ENCODE peak calls at places on chromosomes 7 and 10, in ten cellular contexts. P is aorta; A is CD8-positive, alpha-beta memory T cell; Z is pancreas; N is CD8-positive, alpha-beta T cell; O is AG08396; G is fibroblast of mammary gland; D is left ventricle myocardium inferior; R is immature natural killer cell; X is NT2/D1. B is an unnamed sample.
A peak's percentile ranks its signal among the peaks of the same experiment; 100 is the strongest.

GRCh38 chr10:74912182-74912581 is 85.8 kb downstream of the KAT6B start:
- DNase-seq in P (no peak), A (no peak), Z (no peak), N (no peak), O (no peak), G (no peak), D (no peak), R (no peak), X (no peak), B (no peak)

GRCh38 chr7:128167316-128167691 is 73.8 kb upstream of the LEP start:
- DNase-seq in P (no peak), A (no peak), Z (no peak), N (no peak), O (peak; percentile 81), G (peak; percentile 68), D (no peak), R (no peak), X (no peak), B (peak; percentile 65)

GRCh38 chr7:121297843-121298242 is 31.0 kb upstream of the WNT16 start:
- DNase-seq in P (no peak), A (no peak), Z (no peak), N (no peak), O (no peak), G (no peak), D (no peak), R (no peak), X (no peak), B (no peak)

GRCh38 chr10:49360271-49361177 is 35.4 kb downstream of the DRGX start:
- DNase-seq in P (peak; percentile 58), A (no peak), Z (no peak), N (peak; percentile 38), O (no peak), G (no peak), D (peak; percentile 65), R (no peak), X (no peak), B (no peak)

GRCh38 chr10:103693070-103693811 is 162.1 kb downstream of the SH3PXD2A start:
- DNase-seq in P (no peak), A (peak; percentile 43), Z (no peak), N (peak; percentile 65), O (peak; percentile 81), G (no peak), D (no peak), R (no peak), X (no peak), B (no peak)

GRCh38 chr10:69160809-69161225 is 19.2 kb upstream of the SUPV3L1 start:
- DNase-seq in P (no peak), A (no peak), Z (no peak), N (no peak), O (peak; percentile 10), G (no peak), D (no peak), R (no peak), X (no peak), B (no peak)

GRCh38 chr7:140079121-140079536 is 16.4 kb upstream of the PARP12 start:
- DNase-seq in P (no peak), A (no peak), Z (no peak), N (no peak), O (no peak), G (peak; percentile 94), D (no peak), R (no peak), X (peak; percentile 56), B (peak; percentile 21)

GRCh38 chr10:52248697-52249306 is 65.3 kb upstream of the DKK1 start:
- DNase-seq in P (no peak), A (no peak), Z (no peak), N (no peak), O (no peak), G (no peak), D (no peak), R (no peak), X (no peak), B (no peak)

GRCh38 chr10:31866118-31866670 is 62.4 kb downstream of the ARHGAP12 start:
- DNase-seq in P (no peak), A (no peak), Z (no peak), N (no peak), O (no peak), G (no peak), D (no peak), R (no peak), X (no peak), B (no peak)

GRCh38 chr7:128427289-128427891 is 17.6 kb upstream of the IMPDH1 start:
- DNase-seq in P (no peak), A (no peak), Z (no peak), N (no peak), O (peak; percentile 48), G (peak; percentile 69), D (no peak), R (peak; percentile 45), X (no peak), B (peak; percentile 68)

GRCh38 chr7:73742753-73743641 is 4.4 kb upstream of the ABHD11 start:
- DNase-seq in P (peak; percentile 57), A (no peak), Z (peak; percentile 99), N (no peak), O (no peak), G (no peak), D (no peak), R (no peak), X (peak; percentile 76), B (peak; percentile 98)

GRCh38 chr7:150333659-150334058 is 7.8 kb downstream of the RARRES2 start:
- DNase-seq in P (no peak), A (no peak), Z (no peak), N (no peak), O (no peak), G (no peak), D (no peak), R (no peak), X (no peak), B (no peak)

GRCh38 chr10:17006631-17007161 is 122.9 kb downstream of the CUBN start:
- DNase-seq in P (no peak), A (no peak), Z (no peak), N (no peak), O (no peak), G (no peak), D (no peak), R (no peak), X (no peak), B (no peak)

GRCh38 chr7:140631602-140632001 is 9.0 kb downstream of the DENND2A start:
- DNase-seq in P (peak; percentile 39), A (no peak), Z (no peak), N (no peak), O (no peak), G (no peak), D (no peak), R (no peak), X (no peak), B (no peak)

GRCh38 chr10:131788386-131788785 is 112.4 kb upstream of the PPP2R2D start:
- DNase-seq in P (no peak), A (no peak), Z (no peak), N (no peak), O (no peak), G (no peak), D (no peak), R (no peak), X (no peak), B (no peak)

GRCh38 chr7:48355346-48355745 is 184.1 kb downstream of the ABCA13 start:
- DNase-seq in P (no peak), A (no peak), Z (no peak), N (no peak), O (no peak), G (no peak), D (no peak), R (no peak), X (no peak), B (no peak)

GRCh38 chr10:130452096-130452495 is 315.9 kb downstream of the GLRX3 start:
- DNase-seq in P (no peak), A (no peak), Z (no peak), N (no peak), O (no peak), G (no peak), D (no peak), R (no peak), X (no peak), B (no peak)

GRCh38 chr10:18607503-18607902 is 43.9 kb downstream of the NSUN6 start:
- DNase-seq in P (peak; percentile 56), A (no peak), Z (no peak), N (no peak), O (peak; percentile 64), G (peak; percentile 93), D (no peak), R (no peak), X (no peak), B (no peak)

GRCh38 chr10:59870152-59870551 is 36.2 kb downstream of the CCDC6 start:
- DNase-seq in P (no peak), A (no peak), Z (no peak), N (no peak), O (no peak), G (no peak), D (no peak), R (no peak), X (no peak), B (no peak)

GRCh38 chr10:11235771-11236170 is 218.1 kb downstream of the CELF2 start:
- DNase-seq in P (no peak), A (no peak), Z (no peak), N (no peak), O (no peak), G (no peak), D (no peak), R (no peak), X (no peak), B (no peak)

GRCh38 chr7:151129141-151129835 is 38.2 kb downstream of the GBX1 start:
- DNase-seq in P (no peak), A (no peak), Z (peak; percentile 54), N (no peak), O (no peak), G (no peak), D (no peak), R (no peak), X (no peak), B (no peak)

GRCh38 chr10:61438141-61438984 is 14.8 kb downstream of the TMEM26 start:
- DNase-seq in P (no peak), A (no peak), Z (no peak), N (no peak), O (no peak), G (no peak), D (no peak), R (no peak), X (no peak), B (no peak)

GRCh38 chr10:110893559-110894179 is 21.9 kb downstream of the PDCD4 start:
- DNase-seq in P (no peak), A (no peak), Z (no peak), N (no peak), O (peak; percentile 30), G (peak; percentile 64), D (no peak), R (peak; percentile 38), X (no peak), B (no peak)

GRCh38 chr7:2870471-2870941 is 26.4 kb upstream of the GNA12 start:
- DNase-seq in P (peak; percentile 90), A (peak; percentile 10), Z (no peak), N (no peak), O (peak; percentile 56), G (peak; percentile 75), D (peak; percentile 76), R (no peak), X (no peak), B (no peak)

GRCh38 chr7:29019896-29020295 is 61.8 kb upstream of the TRIL start:
- DNase-seq in P (no peak), A (no peak), Z (no peak), N (no peak), O (no peak), G (no peak), D (peak; percentile 30), R (no peak), X (no peak), B (no peak)

GRCh38 chr10:71748671-71749191 is 24.6 kb downstream of the VSIR start:
- DNase-seq in P (peak; percentile 90), A (peak; percentile 69), Z (peak; percentile 62), N (peak; percentile 87), O (peak; percentile 34), G (no peak), D (peak; percentile 86), R (peak; percentile 76), X (no peak), B (no peak)

GRCh38 chr10:121063744-121064143 is 212.6 kb downstream of the WDR11 start:
- DNase-seq in P (no peak), A (no peak), Z (no peak), N (no peak), O (no peak), G (no peak), D (no peak), R (no peak), X (no peak), B (no peak)

GRCh38 chr10:97321807-97322195 is 2.7 kb downstream of the FRAT1 start:
- DNase-seq in P (no peak), A (no peak), Z (no peak), N (no peak), O (no peak), G (no peak), D (no peak), R (no peak), X (no peak), B (no peak)